ENCODE peak calls at places on chromosome 2, in six cellular contexts. D is IMR-90, S is skeletal muscle cell, X is A673, K is foreskin fibroblast, B is epithelial cell of proximal tubule. R is an unnamed sample.

GRCh38 chr2:70995227-70995729 is 605 bp upstream of the TEX261 start:
- DNase-seq in B (no peak), S (no peak), X (peak; percentile 61), D (peak; percentile 17), K (peak; percentile 24), R (peak; percentile 48)

GRCh38 chr2:238865015-238865719 is 17.3 kb downstream of the TWIST2 start:
- DNase-seq in K (no peak), S (no peak), X (no peak), B (no peak), D (no peak), R (no peak)

GRCh38 chr2:9483107-9483506 is 8.8 kb downstream of the IAH1 start:
- DNase-seq in X (no peak), S (no peak), K (no peak), B (no peak), D (no peak), R (no peak)

GRCh38 chr2:112646102-112646719 is 472 bp downstream of the SLC20A1 start:
- DNase-seq in B (no peak), D (no peak), K (no peak), S (no peak), X (peak; percentile 78), R (no peak)

GRCh38 chr2:143686585-143687164 is 557.5 kb downstream of the ARHGAP15 start:
- DNase-seq in B (peak; percentile 9), X (peak; percentile 78), D (peak; percentile 43), K (peak; percentile 18), S (no peak), R (peak; percentile 59)

GRCh38 chr2:47077442-47078117 is 77.5 kb downstream of the STPG4 start:
- DNase-seq in B (no peak), D (no peak), K (no peak), X (no peak), S (no peak), R (no peak)

GRCh38 chr2:223641062-223641461 is 38.9 kb upstream of the SCG2 start:
- DNase-seq in X (peak; percentile 50), D (peak; percentile 18), B (no peak), K (no peak), S (no peak), R (no peak)

GRCh38 chr2:96103388-96103705 is 13.0 kb downstream of the ADRA2B start:
- DNase-seq in S (no peak), K (no peak), D (no peak), X (no peak), B (no peak), R (no peak)

GRCh38 chr2:236309669-236310029 is 45.4 kb upstream of the ASB18 start:
- DNase-seq in B (no peak), D (no peak), S (no peak), K (no peak), X (peak; percentile 34), R (peak; percentile 17)

GRCh38 chr2:235765181-235765820 is 271.5 kb downstream of the AGAP1 start:
- DNase-seq in B (no peak), D (peak; percentile 73), X (no peak), S (peak; percentile 68), K (peak; percentile 74), R (peak; percentile 99)

GRCh38 chr2:84613082-84613481 is 96.8 kb downstream of the DNAH6 start:
- DNase-seq in B (no peak), X (no peak), K (no peak), D (no peak), S (no peak), R (no peak)

GRCh38 chr2:109066501-109066900 is 62.5 kb upstream of the SH3RF3 start:
- DNase-seq in S (no peak), D (no peak), K (no peak), X (no peak), B (no peak), R (no peak)

GRCh38 chr2:112147382-112147781 is 9.2 kb downstream of the FBLN7 start:
- DNase-seq in D (no peak), X (no peak), K (no peak), S (no peak), B (no peak), R (peak; percentile 63)

GRCh38 chr2:44789971-44790721 is 151.4 kb upstream of the SIX3 start:
- DNase-seq in S (no peak), X (no peak), D (no peak), B (no peak), K (no peak), R (no peak)

GRCh38 chr2:52465267-52465666 is 1302.3 kb upstream of the CHAC2 start:
- DNase-seq in X (no peak), S (no peak), K (no peak), D (peak; percentile 37), B (no peak), R (no peak)

GRCh38 chr2:121187351-121187921 is 97.6 kb downstream of the TFCP2L1 start:
- DNase-seq in D (no peak), K (no peak), S (no peak), X (no peak), B (no peak), R (no peak)

GRCh38 chr2:19292007-19292406 is 66.4 kb downstream of the OSR1 start:
- DNase-seq in K (no peak), D (no peak), B (no peak), S (no peak), X (no peak), R (peak; percentile 6)

GRCh38 chr2:96530474-96531357 is 5.8 kb upstream of the ARID5A start:
- DNase-seq in B (no peak), K (no peak), D (no peak), X (no peak), S (no peak), R (no peak)

GRCh38 chr2:150759531-150759930 is 272.1 kb upstream of the RND3 start:
- DNase-seq in K (no peak), S (no peak), B (no peak), X (no peak), D (no peak), R (no peak)

GRCh38 chr2:187985923-187986322 is 305.8 kb upstream of the GULP1 start:
- DNase-seq in K (no peak), X (no peak), B (no peak), S (no peak), D (peak; percentile 19), R (no peak)

GRCh38 chr2:121491566-121491965 is 39.1 kb upstream of the RNU4ATAC start:
- DNase-seq in K (no peak), D (no peak), X (peak; percentile 42), S (no peak), B (no peak), R (no peak)

GRCh38 chr2:173210270-173211196 is 134.9 kb downstream of the MAP3K20 start:
- DNase-seq in S (peak; percentile 88), K (peak; percentile 91), X (peak; percentile 86), D (peak; percentile 97), B (peak; percentile 80), R (peak; percentile 98)

GRCh38 chr2:236184701-236185100 is 16.5 kb upstream of the GBX2 start:
- DNase-seq in X (no peak), K (no peak), S (no peak), B (no peak), D (no peak), R (no peak)

GRCh38 chr2:132595186-132595585 is 74.8 kb downstream of the LYPD1 start:
- DNase-seq in K (no peak), D (no peak), B (no peak), X (no peak), S (no peak), R (no peak)

GRCh38 chr2:211237586-211237985 is 681.2 kb downstream of the CPS1 start:
- DNase-seq in X (no peak), K (no peak), D (no peak), B (no peak), S (no peak), R (no peak)

GRCh38 chr2:38446418-38446817 is 69.3 kb upstream of the ATL2 start:
- DNase-seq in X (no peak), D (no peak), K (peak; percentile 11), S (no peak), B (no peak), R (no peak)
- H3K4me3 ChIP-seq in X (no peak overlapping the region), D (no peak overlapping the region), K (no peak overlapping the region), S (no peak overlapping the region), B (no peak overlapping the region), R (no peak overlapping the region)

GRCh38 chr2:172048996-172049503 is 36.3 kb upstream of the DLX1 start:
- DNase-seq in K (no peak), X (no peak), D (no peak), B (no peak), S (no peak), R (no peak)
- H3K4me3 ChIP-seq in K (no peak overlapping the region), X (no peak overlapping the region), D (no peak overlapping the region), B (no peak overlapping the region), S (no peak overlapping the region), R (no peak overlapping the region)

GRCh38 chr2:218899147-218899546 is 18.5 kb downstream of the WNT10A start:
- DNase-seq in B (no peak), X (no peak), K (no peak), S (no peak), D (no peak), R (no peak)

GRCh38 chr2:218898109-218898878 is 17.6 kb downstream of the WNT10A start:
- DNase-seq in S (no peak), B (no peak), K (peak; percentile 20), X (peak; percentile 73), D (peak; percentile 18), R (peak; percentile 38)

GRCh38 chr2:218896501-218897393 is 16.1 kb downstream of the WNT10A start:
- DNase-seq in K (no peak), B (no peak), S (no peak), D (peak; percentile 31), X (peak; percentile 48), R (no peak)

GRCh38 chr2:218895758-218896500 is 15.3 kb downstream of the WNT10A start:
- DNase-seq in X (no peak), B (no peak), D (no peak), K (no peak), S (no peak), R (no peak)

DNA sequence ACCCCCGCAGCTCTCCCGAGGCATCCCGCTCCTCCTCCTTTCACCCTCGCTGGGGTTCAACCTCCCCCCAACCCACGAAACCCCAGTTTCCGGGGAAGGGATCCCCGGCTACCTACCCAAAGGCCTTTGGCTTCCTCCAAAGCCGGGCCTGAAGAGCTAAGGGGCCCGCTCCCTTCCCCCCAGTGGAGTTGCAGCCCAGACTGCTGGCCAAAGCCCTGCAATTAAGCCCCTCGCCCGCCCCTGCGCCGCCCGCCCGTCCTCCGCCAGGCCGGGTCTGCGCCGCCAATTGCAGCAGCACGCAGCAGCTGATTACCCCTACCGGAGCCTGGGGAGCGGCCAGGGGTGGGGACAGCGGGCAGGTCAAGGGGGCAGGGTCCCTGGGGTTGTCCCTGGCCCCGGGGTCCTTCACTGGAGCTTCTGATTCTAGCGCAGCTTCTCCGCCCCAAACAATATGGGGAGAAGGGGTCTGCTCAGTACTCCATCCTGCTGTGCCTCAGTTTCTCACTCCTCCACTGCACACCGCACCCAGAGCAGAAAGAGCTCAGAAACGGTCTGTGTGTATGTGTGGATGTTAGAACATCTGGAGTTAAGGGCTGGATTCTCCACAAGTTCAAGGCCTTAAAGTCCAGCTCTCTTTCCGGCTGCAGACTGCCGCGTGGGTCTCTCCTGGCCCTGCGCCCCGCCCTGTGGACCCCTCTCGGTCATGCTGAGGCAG is 16.9 kb downstream of the WNT10A start:
- DNase-seq in X (no peak), D (no peak), K (no peak), B (no peak), S (no peak), R (no peak)
- H3K4me3 ChIP-seq in X (peak overlapping the region; percentile 25), D (no peak overlapping the region), K (no peak overlapping the region), B (peak overlapping the region; percentile 46), S (no peak overlapping the region), R (no peak overlapping the region)

DNA sequence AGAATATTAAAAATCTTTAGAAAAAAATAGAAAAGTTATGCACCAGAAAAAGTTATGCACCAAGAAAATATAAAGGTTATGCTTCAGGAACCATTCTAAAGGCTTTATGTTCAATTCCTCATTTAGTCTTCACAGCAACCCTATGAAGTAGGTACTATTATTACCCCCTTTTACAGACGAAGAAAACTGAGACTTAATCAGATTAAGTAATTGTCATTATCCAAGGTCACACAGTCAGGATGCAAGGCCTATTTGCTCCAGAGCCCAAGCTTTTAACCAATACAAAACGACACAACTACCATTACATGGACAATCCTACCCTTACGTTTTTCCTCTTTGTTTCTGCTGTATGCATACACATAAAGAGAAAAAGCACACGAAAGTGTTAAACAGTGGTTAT is 5.0 kb downstream of the INO80D start:
- DNase-seq in X (no peak), K (no peak), B (no peak), D (no peak), S (no peak), R (no peak)
- H3K4me3 ChIP-seq in X (no peak overlapping the region), K (no peak overlapping the region), B (no peak overlapping the region), D (no peak overlapping the region), S (no peak overlapping the region), R (no peak overlapping the region)